ENCODE peak calls at places on chromosomes 16 and 17, in four cellular contexts. W is WTC11, P is astrocyte of the cerebellum, N is A549. S is an unnamed sample.

GRCh38 chr17:9594065-9594464 is 17.6 kb downstream of the CFAP52 start:
- DNase-seq in W (no peak), P (no peak), N (no peak), S (no peak)

GRCh38 chr16:19717781-19718623 is at the start of the genes IQCK and KNOP1:
- DNase-seq in W (peak; percentile 85), P (peak; percentile 70), N (peak; percentile 90), S (peak; percentile 67)

GRCh38 chr16:68668266-68668665 is 23.2 kb downstream of the CDH3 start:
- DNase-seq in W (no peak), P (no peak), N (no peak), S (no peak)

GRCh38 chr17:79920751-79921410 is 81.6 kb upstream of the CBX4 start:
- DNase-seq in W (no peak), P (no peak), N (no peak), S (no peak)

GRCh38 chr17:2157081-2157480 is 102.2 kb downstream of the HIC1 start:
- DNase-seq in W (no peak), P (no peak), N (no peak), S (no peak)

GRCh38 chr17:45371414-45372324 is 54.8 kb upstream of the MAP3K14 start:
- DNase-seq in W (peak; percentile 91), P (peak; percentile 92), N (peak; percentile 98), S (peak; percentile 85)

GRCh38 chr16:21161211-21161610 is 2.7 kb downstream of the LDAF1 start:
- DNase-seq in W (no peak), P (no peak), N (no peak), S (no peak)

GRCh38 chr16:27273670-27274522 is 5.3 kb upstream of the NSMCE1 start:
- DNase-seq in W (no peak), P (peak; percentile 68), N (peak; percentile 71), S (no peak)

GRCh38 chr17:45942284-45942683 is 47.9 kb downstream of the MAPT start:
- DNase-seq in W (no peak), P (no peak), N (no peak), S (no peak)

GRCh38 chr16:168424-168823 is 2.6 kb downstream of the HBM start:
- DNase-seq in W (no peak), P (no peak), N (no peak), S (no peak)

GRCh38 chr16:85969159-85969558 is 70.2 kb downstream of the IRF8 start:
- DNase-seq in W (no peak), P (peak; percentile 29), N (no peak), S (peak; percentile 2)

GRCh38 chr16:12188674-12189249 is 212.2 kb downstream of the SNX29 start:
- DNase-seq in W (no peak), P (no peak), N (no peak), S (no peak)

GRCh38 chr17:73863761-73864535 is 219.7 kb upstream of the SDK2 start:
- DNase-seq in W (no peak), P (no peak), N (no peak), S (no peak)

DNA sequence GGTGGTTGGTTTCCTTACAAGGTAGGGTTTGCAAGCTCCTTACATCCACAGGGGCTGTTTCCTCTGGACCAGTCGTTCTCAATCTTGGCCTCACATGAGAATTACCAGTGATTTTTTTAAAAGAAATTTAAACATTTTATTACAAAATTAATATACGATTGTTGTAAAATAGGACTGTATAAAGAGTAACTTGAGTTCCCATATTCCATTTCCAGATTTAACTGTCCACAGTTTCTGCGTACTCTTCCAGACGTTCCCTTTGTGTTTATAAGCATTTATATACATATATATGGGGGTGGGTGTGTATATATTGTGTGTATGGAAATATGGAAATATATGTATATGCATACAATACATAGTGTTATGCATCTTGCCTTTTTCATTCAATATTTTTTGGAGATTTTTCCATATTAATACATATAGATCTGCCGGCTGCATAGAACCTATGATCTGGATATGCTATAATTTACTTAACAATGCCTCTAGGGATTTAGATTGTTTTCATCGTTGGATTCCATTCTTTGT is 31.5 kb downstream of the HLF start:
- DNase-seq in W (no peak), P (no peak), N (no peak), S (no peak)
- TF ChIP-seq CTCF in W (no peak), P (no peak), N (no peak), S (no peak)

GRCh38 chr17:42438600-42439567 is 15.8 kb upstream of the CAVIN1 start:
- DNase-seq in W (peak; percentile 50), P (no peak), N (no peak), S (no peak)
- TF ChIP-seq CTCF in W (no peak), P (peak; percentile 48), N (peak; percentile 45), S (peak; percentile 36)

GRCh38 chr16:3212567-3212966 is 22.4 kb downstream of the ZNF200 start:
- DNase-seq in W (no peak), P (no peak), N (no peak), S (no peak)

GRCh38 chr16:3212006-3212405 is 23.0 kb downstream of the ZNF200 start:
- DNase-seq in W (no peak), P (no peak), N (no peak), S (no peak)

GRCh38 chr16:3202903-3203539 is 15.0 kb downstream of the OR1F1 start:
- DNase-seq in W (no peak), P (no peak), N (no peak), S (no peak)

DNA sequence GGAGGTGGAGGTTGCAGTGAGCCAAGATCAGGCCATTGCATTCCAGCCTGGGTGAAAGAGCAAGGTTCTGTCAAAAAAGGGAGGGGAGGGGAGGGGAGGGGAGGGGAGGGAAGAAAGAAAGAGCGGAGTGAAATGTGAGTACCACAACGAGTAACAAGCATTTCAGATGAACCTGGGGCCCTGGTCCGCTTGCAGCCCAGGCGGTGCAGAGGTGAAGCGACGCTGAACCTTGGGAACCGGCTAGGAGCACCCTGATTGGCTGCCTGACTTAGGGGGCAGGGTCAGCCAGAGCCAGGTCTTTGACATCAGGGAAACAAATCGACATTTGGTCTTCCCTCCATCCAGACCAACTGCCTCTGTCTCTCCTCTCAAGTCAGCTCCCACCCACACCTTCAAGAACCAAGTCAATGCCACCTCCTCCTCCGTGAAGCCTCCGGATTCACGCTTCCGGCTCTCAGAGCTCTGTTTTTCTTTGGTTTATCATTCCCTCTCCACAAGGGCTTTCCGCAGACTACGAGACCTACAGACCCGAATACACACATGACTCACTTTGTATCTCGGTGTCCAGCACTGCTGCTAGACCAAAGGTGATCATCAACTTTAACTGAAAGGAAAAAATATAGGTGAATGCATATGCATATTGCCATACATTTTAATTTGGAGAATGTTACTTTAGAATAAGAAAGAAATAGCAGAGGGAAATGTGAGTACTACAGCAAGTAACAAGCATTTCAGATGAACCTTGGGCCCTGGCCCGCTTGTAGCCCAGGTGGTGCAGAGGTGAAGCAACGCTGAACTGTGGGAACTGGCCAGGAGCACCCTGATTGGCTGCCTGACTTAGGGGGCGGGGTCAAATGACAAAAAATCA is 19.3 kb downstream of the OR1F1 start:
- DNase-seq in W (no peak), P (no peak), N (no peak), S (no peak)
- TF ChIP-seq CTCF in W (no peak), P (no peak), N (no peak), S (no peak)

GRCh38 chr17:50805486-50805885 is 29.9 kb upstream of the WFIKKN2 start:
- DNase-seq in W (no peak), P (no peak), N (no peak), S (no peak)

GRCh38 chr17:50807014-50807413 is 28.4 kb upstream of the WFIKKN2 start:
- DNase-seq in W (no peak), P (no peak), N (no peak), S (no peak)

GRCh38 chr17:50808413-50808812 is 27.0 kb upstream of the WFIKKN2 start:
- DNase-seq in W (no peak), P (no peak), N (no peak), S (no peak)

GRCh38 chr17:50807675-50808074 is 27.7 kb upstream of the WFIKKN2 start:
- DNase-seq in W (no peak), P (no peak), N (no peak), S (no peak)

DNA sequence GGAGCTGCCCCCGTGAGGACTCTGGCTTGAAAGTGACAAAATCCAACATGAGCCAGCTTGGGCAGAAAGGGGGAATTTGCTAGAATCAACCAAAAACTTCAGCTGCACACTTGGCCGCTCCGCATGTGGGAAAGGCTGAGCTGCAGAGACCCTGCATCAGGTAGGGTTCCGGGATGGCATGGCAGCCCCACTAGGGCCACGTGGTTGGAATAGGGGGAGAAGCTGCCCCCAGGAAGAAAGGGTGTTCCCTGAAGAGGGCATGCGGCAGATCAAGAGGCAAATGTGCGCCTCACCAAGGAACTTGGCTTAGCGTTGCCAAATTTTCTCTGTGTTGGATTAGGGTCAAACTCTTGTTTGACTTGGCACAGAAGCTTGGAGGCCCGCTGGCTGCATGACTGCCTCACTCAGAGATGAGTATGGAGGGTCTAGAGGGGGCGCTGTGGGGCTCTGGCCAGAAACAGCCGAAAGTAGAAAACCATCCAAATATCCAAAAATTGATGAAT is 29.2 kb upstream of the WFIKKN2 start:
- DNase-seq in W (peak; percentile 56), P (no peak), N (no peak), S (no peak)
- TF ChIP-seq CTCF in W (peak; percentile 43), P (peak; percentile 45), N (no peak), S (no peak)

DNA sequence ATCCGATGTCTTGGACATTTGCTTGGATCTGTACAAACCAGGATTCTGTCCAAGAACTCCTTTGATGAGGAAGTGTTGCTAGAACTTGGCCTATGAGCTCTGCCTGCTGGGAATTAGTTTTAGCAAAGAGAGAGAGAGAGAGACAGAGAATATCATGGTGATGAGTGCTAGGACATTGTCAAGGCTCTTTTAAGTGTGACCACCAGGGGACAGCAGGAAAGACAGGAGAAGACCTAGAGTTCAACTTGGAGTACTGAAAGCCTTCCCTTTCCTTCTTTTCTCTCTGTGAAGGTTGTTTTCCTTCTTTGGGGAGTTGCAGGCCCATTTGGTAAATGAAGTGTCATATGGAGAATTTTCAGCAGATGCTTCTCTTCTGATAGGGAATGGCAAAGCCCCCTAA is 389.2 kb upstream of the HSBP1 start:
- DNase-seq in W (no peak), P (no peak), N (no peak), S (no peak)
- TF ChIP-seq CTCF in W (peak; percentile 15), P (no peak), N (no peak), S (no peak)

DNA sequence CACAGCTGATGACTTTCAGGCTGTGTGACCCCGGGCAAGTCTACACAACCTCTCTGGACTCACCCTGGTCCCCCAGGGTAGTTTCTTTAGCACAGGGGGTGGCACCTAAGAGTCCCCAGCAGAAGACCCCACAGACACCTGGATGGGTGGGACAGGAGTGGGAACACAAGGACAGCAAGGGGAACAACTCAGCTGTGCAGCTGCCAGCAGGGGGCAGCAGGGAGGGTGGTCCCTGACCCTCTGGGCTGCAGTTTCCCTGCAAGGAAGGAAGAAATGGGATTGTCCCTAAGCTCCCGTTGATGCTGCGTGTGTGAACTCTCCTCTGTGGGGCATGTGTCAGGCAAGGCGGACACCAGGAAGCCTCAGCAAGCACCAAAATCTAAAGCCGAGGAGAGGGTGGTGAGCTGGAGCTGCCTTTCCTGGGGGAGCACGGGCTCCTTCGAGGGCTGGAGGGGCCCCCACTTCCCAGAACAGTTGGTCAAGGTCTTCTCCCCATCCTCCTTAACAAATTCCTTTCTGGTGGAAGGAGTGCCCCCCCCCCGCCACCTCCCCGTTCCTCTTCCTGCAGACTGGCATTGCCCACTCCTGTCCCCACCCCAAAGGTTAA is 24.1 kb upstream of the CDH5 start:
- DNase-seq in W (peak; percentile 73), P (no peak), N (peak; percentile 68), S (no peak)
- TF ChIP-seq CTCF in W (peak; percentile 77), P (peak; percentile 74), N (peak; percentile 65), S (peak; percentile 67)

S was measured in AG09319.